ENCODE peak calls at places on chromosomes 16 and 17, in four cellular contexts. O is H9, B is H1, P is IMR-90. A is an unnamed sample.

GRCh38 chr16:87274808-87275207 is 42.4 kb downstream of the C16orf95 start:
- DNase-seq in O (no peak), B (no peak), P (peak), A (no peak)

GRCh38 chr17:61536417-61536955 is 54.5 kb downstream of the NACA2 start:
- DNase-seq in O (no peak), B (no peak), P (peak), A (no peak)

GRCh38 chr16:13909872-13910303 is 10.1 kb upstream of the ERCC4 start:
- DNase-seq in O (no peak), B (no peak), P (peak), A (no peak)

GRCh38 chr17:82370471-82371332 is 863 bp upstream of the UTS2R start:
- DNase-seq in O (no peak), B (no peak), P (no peak), A (no peak)

GRCh38 chr16:23207485-23207884 is 24.9 kb downstream of the SCNN1G start:
- DNase-seq in O (no peak), B (no peak), P (no peak), A (no peak)

GRCh38 chr16:11833951-11834695 is 17.2 kb downstream of the RSL1D1 start:
- DNase-seq in O (no peak), B (no peak), P (peak), A (no peak)

GRCh38 chr16:30745082-30745481 is 3.1 kb upstream of the PHKG2 start:
- DNase-seq in O (no peak), B (no peak), P (no peak), A (no peak)

GRCh38 chr17:54544239-54544638 is 356.4 kb upstream of the TOM1L1 start:
- DNase-seq in O (peak), B (no peak), P (no peak), A (peak)

GRCh38 chr16:78490847-78491246 is 391.4 kb downstream of the WWOX start:
- DNase-seq in O (no peak), B (no peak), P (no peak), A (no peak)

GRCh38 chr16:21162661-21163151 is 4.2 kb downstream of the LDAF1 start:
- DNase-seq in O (no peak), B (no peak), P (peak), A (no peak)

GRCh38 chr17:32111141-32111771 is 31.0 kb upstream of the RHOT1 start:
- DNase-seq in O (peak), B (peak), P (peak), A (peak)

GRCh38 chr17:49618112-49618611 is 42.5 kb downstream of the NXPH3 start:
- DNase-seq in O (no peak), B (no peak), P (peak), A (no peak)

GRCh38 chr16:65494080-65494479 is 372.2 kb upstream of the CDH11 start:
- DNase-seq in O (no peak), B (no peak), P (no peak), A (peak)

GRCh38 chr17:81113158-81113724 is 52.1 kb upstream of the PVALEF start:
- DNase-seq in O (no peak), B (no peak), P (no peak), A (no peak)

GRCh38 chr17:58402047-58402446 is 15.3 kb downstream of the RNF43 start:
- DNase-seq in O (no peak), B (no peak), P (no peak), A (no peak)

GRCh38 chr17:32485261-32485955 is 1.4 kb upstream of the CDK5R1 start:
- DNase-seq in O (no peak), B (no peak), P (no peak), A (no peak)

GRCh38 chr17:17479209-17479608 is 2.4 kb downstream of the MED9 start:
- DNase-seq in O (no peak), B (no peak), P (no peak), A (no peak)

GRCh38 chr16:83542491-83542890 is 265.3 kb upstream of the HSBP1 start:
- DNase-seq in O (no peak), B (no peak), P (no peak), A (no peak)

GRCh38 chr17:45848868-45849535 is 4.3 kb downstream of the SPPL2C start:
- DNase-seq in O (no peak), B (no peak), P (no peak), A (no peak)

GRCh38 chr17:17713839-17714238 is 32.6 kb downstream of the RAI1 start:
- DNase-seq in O (no peak), B (no peak), P (peak), A (no peak)

GRCh38 chr17:46870116-46870803 is 18.9 kb downstream of the WNT9B start:
- DNase-seq in O (no peak), B (no peak), P (no peak), A (no peak)

GRCh38 chr16:86517033-86517432 is 6.7 kb downstream of the FOXF1 start:
- DNase-seq in O (no peak), B (no peak), P (peak), A (no peak)

GRCh38 chr16:10219742-10220141 is 37.5 kb upstream of the GRIN2A start:
- DNase-seq in O (no peak), B (no peak), P (no peak), A (no peak)

GRCh38 chr16:10225653-10226052 is 43.4 kb upstream of the GRIN2A start:
- DNase-seq in O (no peak), B (no peak), P (no peak), A (no peak)

GRCh38 chr16:10218490-10219206 is 36.4 kb upstream of the GRIN2A start:
- DNase-seq in O (no peak), B (no peak), P (no peak), A (no peak)

GRCh38 chr16:10226672-10227306 is 44.6 kb upstream of the GRIN2A start:
- DNase-seq in O (no peak), B (no peak), P (no peak), A (no peak)

DNA sequence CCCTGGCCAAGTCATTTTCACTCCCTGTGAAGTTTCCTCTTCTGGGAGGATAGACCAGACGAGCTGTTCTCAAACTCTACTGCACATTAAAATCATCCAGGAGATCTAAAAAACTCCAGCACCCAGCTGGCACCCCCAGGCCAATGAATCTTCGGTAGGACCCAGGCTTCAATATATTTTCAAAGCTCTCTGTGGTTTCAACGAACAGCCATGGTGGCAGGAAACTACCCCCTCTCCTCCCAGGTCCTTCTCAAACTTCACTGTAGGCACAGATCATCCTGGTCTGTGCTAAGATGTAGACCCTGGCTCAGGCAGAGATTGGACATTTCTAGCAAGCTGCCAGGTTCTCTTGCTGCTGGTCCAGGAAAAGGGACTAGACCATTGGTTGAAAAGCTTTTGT is 38.7 kb upstream of the GRIN2A start:
- DNase-seq in O (no peak), B (no peak), P (no peak), A (no peak)
- H2AK5ac ChIP-seq in O (no peak), B (no peak), P (no peak), A (no peak)

DNA sequence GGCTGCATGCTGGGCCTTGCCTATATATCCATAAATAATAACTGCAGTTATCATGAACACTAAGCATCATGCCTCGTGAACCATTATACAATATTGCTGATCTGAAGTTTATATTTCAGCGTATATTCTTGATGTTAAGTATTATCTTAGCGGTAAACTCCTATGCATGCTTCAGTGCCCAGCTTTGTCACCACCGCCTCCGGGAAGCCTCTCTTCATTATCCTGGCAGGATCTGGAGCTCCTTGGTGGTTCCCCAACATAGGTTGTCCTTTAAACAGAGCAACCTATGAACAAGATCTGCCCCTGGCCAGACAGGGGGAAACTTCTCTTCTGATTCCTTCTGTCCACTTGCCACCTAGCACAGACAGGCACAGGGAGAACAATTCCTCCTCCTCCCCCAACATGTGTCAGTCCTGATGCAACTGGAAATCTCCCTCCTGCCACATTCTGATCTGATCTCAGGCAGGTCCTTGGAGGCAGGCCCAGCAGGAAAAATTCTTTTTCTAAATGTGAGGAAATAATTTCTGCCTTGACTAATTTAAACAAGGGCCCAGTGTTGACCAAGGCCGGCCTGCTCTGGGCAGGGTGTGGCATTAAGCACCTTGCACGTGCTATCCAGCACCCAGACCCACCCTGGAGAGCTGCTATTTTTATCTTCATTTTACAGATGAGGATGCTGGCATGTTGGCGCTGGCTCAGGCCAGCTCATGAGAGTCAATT is 22.4 kb downstream of the SPNS2 start:
- DNase-seq in O (no peak), B (no peak), P (peak), A (no peak)
- H4K5ac ChIP-seq in O (no peak), B (no peak), P (no peak), A (no peak)

DNA sequence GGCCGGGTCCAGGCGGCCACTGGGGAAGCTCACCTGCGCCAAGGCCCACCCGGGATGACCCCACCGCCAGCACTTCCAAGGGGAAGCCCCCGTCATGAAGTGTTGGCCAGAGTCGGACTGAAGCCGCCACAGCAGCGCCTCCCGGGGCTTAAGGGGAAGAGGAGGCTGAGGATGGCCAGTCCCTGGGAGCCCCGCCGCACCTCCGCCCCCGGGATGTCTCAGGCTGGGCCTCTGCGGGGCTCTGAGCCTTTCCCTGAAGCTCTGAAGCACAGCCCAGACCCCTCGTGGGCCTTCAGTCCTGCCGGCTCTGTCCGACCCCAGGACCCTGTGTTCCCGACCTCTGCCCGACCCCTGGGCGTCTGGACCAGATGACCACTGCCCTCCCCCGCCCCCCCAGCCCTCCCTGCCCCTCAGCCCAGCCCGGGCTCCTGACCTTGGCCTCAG is 42.8 kb upstream of the ACSF3 start:
- DNase-seq in O (no peak), B (no peak), P (no peak), A (no peak)
- H2AK5ac ChIP-seq in O (no peak), B (no peak), P (no peak), A (no peak)

DNA sequence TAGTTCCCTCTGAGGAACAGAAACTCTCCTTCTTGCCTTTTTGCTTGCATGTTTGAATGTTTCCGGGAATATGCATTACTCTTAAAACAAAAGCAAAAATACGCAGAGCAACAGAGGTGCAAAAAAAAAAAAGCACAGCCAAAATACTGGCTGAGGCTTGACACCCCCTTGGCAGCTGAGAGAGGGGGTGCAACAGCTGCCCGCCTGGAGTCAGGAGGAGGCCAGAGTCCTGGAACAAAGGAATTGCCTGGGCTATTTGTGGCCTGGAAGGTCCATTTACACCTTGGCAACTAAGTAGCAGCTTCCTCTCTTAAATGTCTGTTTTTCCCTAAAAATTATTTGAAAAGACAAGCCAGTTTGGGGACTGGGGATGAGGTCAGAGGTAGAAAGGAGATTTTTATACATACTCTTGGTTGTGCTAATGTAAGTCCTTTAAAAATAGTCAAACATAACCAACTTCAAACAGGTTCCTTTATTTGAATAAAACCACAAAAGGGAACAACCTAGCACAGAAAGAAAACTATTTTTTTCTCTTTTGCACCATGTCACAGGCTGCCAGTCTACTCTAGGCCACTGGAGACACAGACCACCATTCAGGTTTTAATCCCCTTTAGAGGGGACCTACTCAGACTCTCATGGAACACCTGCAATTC is 19.5 kb downstream of the USP7 start:
- DNase-seq in O (no peak), B (no peak), P (no peak), A (no peak)
- H4K5ac ChIP-seq in O (no peak), B (no peak), P (no peak), A (no peak)

A was measured in mesendoderm.